ENCODE peak calls at places on chromosomes 5 and 9, in six cellular contexts. N, K, E, U, W and Q are unnamed samples. For H3K4me1 and H3K36me3, the result is how much of the 10 kb centered on the place peaks cover.

GRCh38 chr5:54387031-54387430 is 68.5 kb upstream of the HSPB3 start:
- DNase-seq in N (no peak), U (no peak), W (no peak), E (no peak), K (no peak), Q (no peak)

GRCh38 chr9:137077758-137078693 is 709 bp downstream of the UAP1L1 start:
- DNase-seq in E (no peak), W (peak), N (peak), U (no peak), K (no peak), Q (no peak)

GRCh38 chr5:14144586-14145355 is 1.6 kb downstream of the TRIO start:
- DNase-seq in U (peak), K (peak), N (peak), W (peak), E (peak), Q (peak)

GRCh38 chr5:131252824-131253171 is 11.1 kb upstream of the CDC42SE2 start:
- DNase-seq in W (peak), E (peak), K (peak), U (peak), N (peak), Q (peak)

GRCh38 chr5:1110930-1111726 is 735 bp downstream of the SLC12A7 start:
- DNase-seq in K (no peak), U (peak), N (peak), W (peak), E (peak), Q (peak)

GRCh38 chr9:18806277-18806676 is 226.7 kb downstream of the SAXO1 start:
- DNase-seq in K (no peak), N (no peak), U (no peak), E (no peak), W (no peak), Q (no peak)

GRCh38 chr5:128201065-128201926 is 117.7 kb downstream of the SLC12A2 start:
- DNase-seq in K (peak), W (peak), N (peak), U (peak), E (peak), Q (peak)

GRCh38 chr9:126497673-126498255 is 116.0 kb upstream of the LMX1B start:
- DNase-seq in W (no peak), N (no peak), U (no peak), K (no peak), E (no peak), Q (no peak)

GRCh38 chr5:97455996-97456395 is 272.9 kb upstream of the RIOK2 start:
- DNase-seq in E (no peak), K (no peak), N (no peak), U (no peak), W (no peak), Q (no peak)

GRCh38 chr9:137514691-137515337 is 35.4 kb downstream of the PNPLA7 start:
- DNase-seq in W (no peak), E (no peak), N (no peak), U (no peak), K (no peak), Q (no peak)

GRCh38 chr5:54651482-54652076 is 134.0 kb downstream of the SNX18 start:
- DNase-seq in W (peak), E (peak), U (peak), N (no peak), K (peak), Q (peak)

GRCh38 chr9:137497921-137498719 is 39.0 kb upstream of the NSMF start:
- DNase-seq in W (no peak), N (no peak), K (no peak), E (no peak), U (no peak), Q (no peak)

GRCh38 chr5:153256-153655 is 38.0 kb upstream of the LRRC14B start:
- DNase-seq in E (no peak), K (no peak), U (no peak), W (no peak), N (no peak), Q (no peak)

GRCh38 chr5:54547711-54548250 is 30.2 kb downstream of the SNX18 start:
- DNase-seq in U (peak), E (peak), N (no peak), W (no peak), K (no peak), Q (no peak)

GRCh38 chr5:156361451-156362109 is 34.6 kb downstream of the SGCD start:
- DNase-seq in E (no peak), K (no peak), W (no peak), U (no peak), N (no peak), Q (no peak)

GRCh38 chr9:88949961-88950340 is 41.3 kb upstream of the S1PR3 start:
- DNase-seq in N (no peak), K (no peak), U (no peak), W (no peak), E (no peak), Q (no peak)

GRCh38 chr5:10581867-10582511 is 18.1 kb downstream of the ANKRD33B start:
- DNase-seq in U (no peak), E (no peak), W (no peak), N (no peak), K (no peak), Q (no peak)

GRCh38 chr5:181224390-181225234 is 1.5 kb downstream of the TRIM41 start:
- DNase-seq in N (peak), U (no peak), W (no peak), E (no peak), K (no peak), Q (no peak)

GRCh38 chr5:79802404-79802803 is 112.8 kb downstream of the CMYA5 start:
- DNase-seq in E (no peak), U (no peak), N (peak), K (no peak), W (no peak), Q (no peak)

GRCh38 chr5:102231693-102232619 is 64.1 kb downstream of the SLCO4C1 start:
- DNase-seq in E (no peak), U (no peak), W (no peak), N (no peak), K (no peak), Q (no peak)

GRCh38 chr9:125784286-125785049 is 37.3 kb downstream of the PBX3 start:
- DNase-seq in W (no peak), K (no peak), E (no peak), N (no peak), U (no peak), Q (no peak)

GRCh38 chr9:86660146-86660545 is 287.2 kb downstream of the GAS1 start:
- DNase-seq in N (no peak), K (no peak), U (no peak), E (no peak), W (no peak), Q (no peak)

GRCh38 chr9:77472646-77473045 is 175.5 kb downstream of the GNA14 start:
- DNase-seq in N (no peak), U (no peak), E (no peak), W (no peak), K (no peak), Q (no peak)

GRCh38 chr5:52743970-52744369 is 43.7 kb upstream of the ITGA1 start:
- DNase-seq in U (no peak), N (peak), W (no peak), K (no peak), E (no peak), Q (no peak)

GRCh38 chr5:155307219-155307618 is 293.7 kb downstream of the KIF4B start:
- DNase-seq in E (no peak), W (no peak), N (no peak), U (no peak), K (no peak), Q (no peak)

GRCh38 chr5:17852701-17853100 is 218.4 kb downstream of the TAF11L14 start:
- DNase-seq in U (no peak), N (no peak), E (no peak), W (no peak), K (no peak), Q (no peak)

GRCh38 chr5:73274870-73275756 is 102.1 kb downstream of the TMEM174 start:
- DNase-seq in K (no peak), N (no peak), U (peak), E (no peak), W (no peak), Q (peak)

GRCh38 chr5:128493657-128494329 is 44.3 kb downstream of the FBN2 start:
- DNase-seq in K (no peak), U (no peak), W (no peak), N (no peak), E (no peak), Q (no peak)

GRCh38 chr9:88464851-88465250 is 70.1 kb upstream of the NXNL2 start:
- DNase-seq in N (no peak), U (no peak), E (no peak), K (no peak), W (no peak), Q (no peak)

GRCh38 chr5:119229950-119230349 is 125.9 kb upstream of the TNFAIP8 start:
- DNase-seq in W (no peak), N (no peak), U (no peak), E (no peak), K (no peak), Q (no peak)

GRCh38 chr9:20526500-20527319 is 95.6 kb downstream of the MLLT3 start:
- DNase-seq in E (no peak), W (no peak), U (no peak), K (no peak), N (no peak), Q (no peak)

GRCh38 chr9:18721267-18722079 is 247.5 kb downstream of the ADAMTSL1 start:
- DNase-seq in U (no peak), W (peak), K (no peak), N (no peak), E (no peak), Q (no peak)

GRCh38 chr9:94586814-94587213 is 6.8 kb downstream of the FBP2 start:
- DNase-seq in K (no peak), W (no peak), U (no peak), E (no peak), N (no peak), Q (no peak)

GRCh38 chr9:129581505-129581904 is 39.4 kb downstream of the C9orf50 start:
- DNase-seq in U (no peak), K (no peak), E (no peak), N (no peak), W (no peak), Q (no peak)

GRCh38 chr9:16426716-16427115 is 443.8 kb downstream of the BNC2 start:
- DNase-seq in W (no peak), U (no peak), K (no peak), N (no peak), E (no peak), Q (no peak)

GRCh38 chr9:121825481-121825830 is 174.0 kb downstream of the DAB2IP start:
- DNase-seq in N (no peak), E (no peak), K (no peak), U (no peak), W (no peak), Q (no peak)

GRCh38 chr5:116472274-116472673 is 102.3 kb downstream of the SEMA6A start:
- DNase-seq in U (no peak), E (no peak), K (no peak), N (no peak), W (no peak), Q (no peak)
- H3K4me1 ChIP-seq in U (under half), E (under half), K (under half), N (under half), W (under half), Q (under half)

DNA sequence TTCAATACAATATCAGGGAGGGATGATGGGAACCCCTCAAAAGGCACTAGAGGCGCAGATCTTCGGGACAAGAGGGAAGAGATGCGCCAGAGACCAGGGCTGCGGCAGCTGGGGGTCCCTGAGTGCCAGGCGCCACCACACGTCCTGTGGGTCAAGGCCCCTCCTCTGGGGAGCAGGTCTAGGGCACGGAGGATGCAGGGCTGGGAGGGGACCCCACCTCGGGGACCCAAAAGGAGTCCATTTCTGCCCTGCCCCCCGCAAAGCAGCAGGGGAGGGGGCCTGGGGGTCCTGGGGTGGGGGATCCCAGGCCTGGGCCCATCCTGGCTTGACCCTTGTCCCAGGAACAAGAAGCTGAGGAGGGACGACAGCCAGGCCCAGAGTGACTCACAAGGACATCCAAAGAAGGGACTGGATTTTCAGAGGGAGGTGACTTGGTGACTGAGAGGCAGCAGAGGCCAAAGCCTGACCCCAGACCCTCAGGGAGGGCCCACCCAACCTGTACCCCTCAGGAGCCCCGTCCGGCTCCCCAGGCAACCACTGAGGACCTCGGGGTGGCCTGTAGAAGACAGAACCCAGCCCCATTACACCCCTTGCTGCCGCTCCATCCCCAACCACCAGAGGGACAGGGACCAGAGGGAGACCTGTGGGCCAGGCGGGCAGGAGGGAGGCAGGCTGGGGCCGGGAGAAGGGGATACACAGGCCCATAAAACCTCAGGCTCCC is 54.2 kb downstream of the LRSAM1 start:
- DNase-seq in W (peak), U (no peak), N (peak), E (peak), K (no peak), Q (no peak)
- H3K27ac ChIP-seq in W (no peak), U (no peak), N (no peak), E (no peak), K (peak), Q (no peak)

GRCh38 chr9:37952731-37953130 is 48.8 kb upstream of the SLC25A51 start:
- DNase-seq in W (no peak), E (no peak), N (no peak), K (no peak), U (no peak), Q (no peak)

GRCh38 chr9:37950561-37950960 is 46.6 kb upstream of the SLC25A51 start:
- DNase-seq in N (no peak), U (no peak), E (no peak), W (no peak), K (no peak), Q (no peak)

GRCh38 chr9:37953775-37954437 is 50.0 kb upstream of the SLC25A51 start:
- DNase-seq in E (no peak), N (no peak), W (no peak), U (peak), K (no peak), Q (peak)

GRCh38 chr9:37953204-37953774 is 49.4 kb upstream of the SLC25A51 start:
- DNase-seq in U (no peak), K (no peak), N (no peak), W (no peak), E (no peak), Q (no peak)

GRCh38 chr9:37951671-37952579 is 48.0 kb upstream of the SLC25A51 start:
- DNase-seq in E (no peak), U (no peak), N (no peak), K (no peak), W (no peak), Q (no peak)
- H3K36me3 ChIP-seq in E (under half), U (under half), N (under half), K (half or more), W (under half), Q (half or more)

GRCh38 chr9:38032266-38032830 is 36.7 kb downstream of the SHB start:
- DNase-seq in W (peak), N (no peak), K (peak), U (no peak), E (no peak), Q (no peak)
- H3K4me1 ChIP-seq in W (under half), N (under half), K (half or more), U (under half), E (under half), Q (under half)

GRCh38 chr5:174607205-174607604 is 117.2 kb upstream of the MSX2 start:
- DNase-seq in E (no peak), W (no peak), K (no peak), N (no peak), U (no peak), Q (no peak)
- H3K27ac ChIP-seq in E (no peak), W (no peak), K (no peak), N (no peak), U (no peak), Q (no peak)

DNA sequence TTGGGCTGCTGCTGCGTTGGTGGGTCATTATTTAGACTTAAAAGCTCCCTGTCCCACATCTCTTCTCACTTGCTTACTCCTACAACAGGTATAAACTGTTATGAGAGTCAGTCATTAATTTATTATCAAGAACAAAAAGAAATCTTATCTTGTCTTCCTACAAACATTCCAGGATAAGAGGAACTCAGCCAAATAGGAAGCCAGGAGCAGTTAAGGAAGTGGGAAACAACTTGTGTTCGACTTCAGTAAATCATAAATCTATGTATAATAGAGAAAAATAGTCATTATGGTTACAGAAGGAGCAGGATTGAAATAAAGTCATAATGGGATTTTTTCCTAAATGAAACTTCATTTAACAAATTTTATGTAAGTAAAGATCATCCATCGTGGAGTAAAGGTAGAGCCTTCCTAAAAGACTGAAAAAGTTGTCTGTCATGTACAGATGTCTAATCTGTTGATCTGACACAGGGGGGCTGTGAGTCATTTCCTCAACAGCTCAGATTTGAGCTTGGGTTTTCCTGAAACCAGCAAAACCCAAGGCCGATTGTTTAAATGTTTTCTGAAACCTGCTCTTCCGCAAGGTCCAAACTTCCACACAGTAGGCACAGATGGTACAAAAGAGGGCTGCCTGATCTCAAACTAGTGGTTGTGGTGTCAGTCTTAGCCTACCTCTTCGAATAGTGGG is 25.3 kb upstream of the LRRTM2 start:
- DNase-seq in E (no peak), U (no peak), N (no peak), W (no peak), K (no peak), Q (no peak)
- H3K36me3 ChIP-seq in E (under half), U (under half), N (under half), W (under half), K (half or more), Q (under half)

DNA sequence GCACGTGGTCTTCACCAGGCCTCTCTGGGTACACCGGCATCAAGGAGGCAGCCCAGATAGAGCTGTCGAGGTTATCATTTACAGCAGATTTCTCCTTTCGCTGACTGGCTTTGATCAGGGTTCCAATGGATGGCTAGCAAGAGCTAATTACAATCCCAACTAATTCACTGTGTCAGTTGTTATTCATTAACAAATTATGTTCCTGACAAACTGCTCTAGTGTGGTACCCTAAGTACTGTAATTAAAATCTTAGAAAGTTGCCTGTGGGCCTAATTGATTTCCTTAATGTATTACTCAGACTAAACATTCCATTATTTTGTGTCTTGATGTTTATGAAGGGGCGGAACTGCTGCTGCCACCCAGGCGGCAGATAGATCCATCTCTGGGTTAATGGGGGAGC is 71.7 kb upstream of the RAD23B start:
- DNase-seq in E (no peak), N (no peak), W (no peak), U (no peak), K (no peak), Q (no peak)
- H3K4me1 ChIP-seq in E (under half), N (under half), W (under half), U (under half), K (under half), Q (under half)

DNA sequence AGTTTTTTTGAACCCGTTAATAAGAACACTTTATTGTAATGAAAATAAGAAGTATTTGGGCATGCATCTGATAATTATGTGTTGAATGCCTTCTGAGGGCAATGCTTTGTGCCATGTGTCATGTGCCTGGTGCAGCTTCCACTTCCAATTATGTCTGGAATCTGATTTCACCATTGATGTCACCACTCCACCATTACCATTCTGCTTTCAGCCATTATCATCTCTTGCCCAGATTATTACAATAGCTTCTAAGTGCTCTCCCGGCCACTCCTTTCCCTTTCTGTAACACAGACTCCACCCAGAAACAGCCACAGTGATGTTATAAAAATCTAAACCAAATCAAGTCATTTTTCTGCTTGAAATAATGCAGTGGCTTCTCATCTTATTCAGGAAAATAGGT is 171.7 kb downstream of the C9orf152 start:
- DNase-seq in K (no peak), E (no peak), N (no peak), W (no peak), U (no peak), Q (peak)
- H3K27ac ChIP-seq in K (no peak), E (peak), N (no peak), W (no peak), U (no peak), Q (peak)

DNA sequence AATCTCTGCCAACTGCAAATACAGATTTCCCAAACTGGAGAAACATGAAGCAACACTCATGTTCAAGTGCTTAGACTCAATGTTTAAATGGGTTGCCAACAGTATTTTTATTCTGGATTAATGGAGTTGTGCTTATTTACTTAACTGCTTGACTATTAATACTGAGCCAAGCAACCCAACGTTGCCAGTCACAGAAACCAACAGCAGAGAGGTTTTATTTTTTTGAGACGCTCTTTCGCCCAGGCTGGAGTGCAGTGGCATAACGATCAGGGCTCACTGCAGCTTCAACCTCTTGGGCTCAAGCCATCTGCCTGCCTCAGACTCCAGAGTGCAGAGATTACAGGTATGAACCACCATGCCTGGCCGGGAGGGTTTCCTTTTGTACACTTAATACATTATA is 8.5 kb upstream of the TMEM268 start:
- DNase-seq in K (no peak), W (no peak), N (no peak), U (no peak), E (no peak), Q (no peak)
- H3K36me3 ChIP-seq in K (under half), W (under half), N (under half), U (under half), E (under half), Q (under half)

GRCh38 chr9:70046274-70047070 is 2.8 kb downstream of the MAMDC2 start:
- DNase-seq in K (no peak), U (no peak), W (no peak), N (no peak), E (peak), Q (no peak)
- H3K4me1 ChIP-seq in K (half or more), U (under half), W (under half), N (under half), E (under half), Q (under half)